ENCODE peak calls at places on chromosome 1, in ten cellular contexts. M, T, S, N, P, W, X, D, R and H are unnamed samples.

GRCh38 chr1:27342391-27342777 is 562 bp downstream of the SYTL1 start:
- DNase-seq in M (no peak), T (no peak), S (no peak), N (no peak), P (peak), W (no peak), X (no peak), D (no peak), R (no peak), H (no peak)

GRCh38 chr1:184626076-184627011 is 128.3 kb downstream of the EDEM3 start:
- DNase-seq in M (no peak), T (no peak), S (no peak), N (no peak), P (no peak), W (no peak), X (peak), D (no peak), R (no peak), H (no peak)

GRCh38 chr1:43082701-43083100 is 89.4 kb downstream of the EBNA1BP2 start:
- DNase-seq in M (no peak), T (no peak), S (no peak), N (no peak), P (no peak), W (no peak), X (no peak), D (no peak), R (no peak), H (no peak)

GRCh38 chr1:234214911-234215892 is 158.1 kb upstream of the COA6 start:
- DNase-seq in M (no peak), T (no peak), S (no peak), N (no peak), P (no peak), W (no peak), X (no peak), D (peak), R (peak), H (peak)

GRCh38 chr1:50970508-50970885 is 452 bp downstream of the CDKN2C start:
- DNase-seq in M (peak), T (no peak), S (no peak), N (no peak), P (no peak), W (no peak), X (no peak), D (no peak), R (no peak), H (no peak)

GRCh38 chr1:167462341-167462740 is 56.0 kb downstream of the CD247 start:
- DNase-seq in M (no peak), T (no peak), S (no peak), N (no peak), P (no peak), W (no peak), X (no peak), D (no peak), R (no peak), H (no peak)

GRCh38 chr1:173405281-173405680 is 71.9 kb upstream of the PRDX6 start:
- DNase-seq in M (no peak), T (no peak), S (no peak), N (no peak), P (no peak), W (no peak), X (no peak), D (no peak), R (no peak), H (no peak)

GRCh38 chr1:173315296-173315695 is 108.2 kb upstream of the TNFSF4 start:
- DNase-seq in M (no peak), T (no peak), S (no peak), N (no peak), P (no peak), W (no peak), X (no peak), D (no peak), R (no peak), H (no peak)

GRCh38 chr1:29671446-29671845 is 435.1 kb downstream of the PTPRU start:
- DNase-seq in M (no peak), T (no peak), S (no peak), N (no peak), P (no peak), W (no peak), X (peak), D (no peak), R (no peak), H (no peak)

GRCh38 chr1:159944623-159945455 is 574 bp downstream of the IGSF9 start:
- DNase-seq in M (no peak), T (no peak), S (no peak), N (no peak), P (peak), W (no peak), X (no peak), D (no peak), R (no peak), H (no peak)

GRCh38 chr1:214660900-214661299 is 57.9 kb downstream of the CENPF start:
- DNase-seq in M (peak), T (peak), S (no peak), N (peak), P (no peak), W (no peak), X (peak), D (peak), R (peak), H (peak)

GRCh38 chr1:224700915-224701531 is 84.9 kb downstream of the CNIH3 start:
- DNase-seq in M (peak), T (no peak), S (peak), N (peak), P (no peak), W (no peak), X (no peak), D (peak), R (no peak), H (no peak)

GRCh38 chr1:205588691-205589445 is 42.9 kb downstream of the ELK4 start:
- DNase-seq in M (peak), T (no peak), S (peak), N (peak), P (no peak), W (no peak), X (no peak), D (peak), R (no peak), H (peak)

GRCh38 chr1:208880433-208881100 is 636.4 kb upstream of the PLXNA2 start:
- DNase-seq in M (no peak), T (no peak), S (no peak), N (no peak), P (no peak), W (no peak), X (no peak), D (peak), R (no peak), H (no peak)